ENCODE peak calls at places on chromosomes 11 and 22, in eight cellular contexts. R, C, F, K, N, D, G and O are unnamed samples.

GRCh38 chr11:47726878-47727514 is 11.8 kb upstream of the AGBL2 start:
- DNase-seq in R (no peak), C (no peak), F (no peak), K (no peak), N (peak; percentile 76), D (no peak), G (no peak), O (no peak)

GRCh38 chr22:30017824-30018223 is 62.4 kb upstream of the HORMAD2 start:
- DNase-seq in R (no peak), C (no peak), F (no peak), K (no peak), N (peak; percentile 52), D (no peak), G (no peak), O (no peak)

GRCh38 chr11:37450613-37451012 is 852.6 kb upstream of the RAG2 start:
- DNase-seq in R (no peak), C (no peak), F (no peak), K (peak; percentile 19), N (no peak), D (no peak), G (peak; percentile 8), O (peak; percentile 20)

GRCh38 chr11:112320668-112321067 is 60.0 kb upstream of the PLET1 start:
- DNase-seq in R (no peak), C (peak; percentile 71), F (no peak), K (no peak), N (peak; percentile 86), D (no peak), G (peak; percentile 88), O (peak; percentile 85)

GRCh38 chr11:70756341-70756740 is 358.0 kb downstream of the CTTN start:
- DNase-seq in R (no peak), C (no peak), F (no peak), K (no peak), N (no peak), D (no peak), G (no peak), O (no peak)

GRCh38 chr11:19734171-19734570 is 21.5 kb downstream of the NAV2 start:
- DNase-seq in R (no peak), C (no peak), F (no peak), K (no peak), N (no peak), D (no peak), G (no peak), O (peak; percentile 32)

GRCh38 chr11:362642-363442 is 6.5 kb upstream of the B4GALNT4 start:
- DNase-seq in R (peak; percentile 56), C (no peak), F (no peak), K (no peak), N (no peak), D (no peak), G (no peak), O (no peak)

GRCh38 chr22:21936151-21936778 is 16.4 kb downstream of the PPM1F start:
- DNase-seq in R (no peak), C (no peak), F (no peak), K (no peak), N (no peak), D (no peak), G (no peak), O (peak; percentile 33)

GRCh38 chr11:131982154-131982553 is 611.7 kb downstream of the NTM start:
- DNase-seq in R (no peak), C (no peak), F (no peak), K (no peak), N (no peak), D (no peak), G (no peak), O (no peak)

GRCh38 chr11:63951779-63952536 is 13.2 kb downstream of the NAA40 start:
- DNase-seq in R (no peak), C (no peak), F (no peak), K (peak; percentile 83), N (no peak), D (no peak), G (no peak), O (no peak)

GRCh38 chr11:19938051-19938856 is 222.0 kb downstream of the DBX1 start:
- DNase-seq in R (peak; percentile 65), C (peak; percentile 53), F (no peak), K (peak; percentile 14), N (no peak), D (no peak), G (peak; percentile 55), O (no peak)

GRCh38 chr11:5280582-5281102 is 10.9 kb upstream of the HBE1 start:
- DNase-seq in R (no peak), C (peak; percentile 45), F (no peak), K (no peak), N (no peak), D (no peak), G (peak; percentile 98), O (peak; percentile 100)

GRCh38 chr11:46346886-46347636 is at the start of gene DGKZ:
- DNase-seq in R (peak; percentile 96), C (peak; percentile 92), F (peak; percentile 99), K (peak; percentile 61), N (peak; percentile 96), D (peak; percentile 79), G (peak; percentile 70), O (peak; percentile 84)

GRCh38 chr22:28244760-28245159 is 325.7 kb upstream of the PITPNB start:
- DNase-seq in R (no peak), C (no peak), F (no peak), K (no peak), N (no peak), D (no peak), G (no peak), O (no peak)

GRCh38 chr11:61701298-61701993 is 21.3 kb downstream of the DAGLA start:
- DNase-seq in R (no peak), C (no peak), F (no peak), K (peak; percentile 51), N (no peak), D (peak; percentile 57), G (no peak), O (no peak)

GRCh38 chr22:42769574-42770447 is 49.1 kb upstream of the A4GALT start:
- DNase-seq in R (no peak), C (peak; percentile 90), F (peak; percentile 53), K (no peak), N (no peak), D (no peak), G (peak; percentile 90), O (peak; percentile 90)

GRCh38 chr22:45502215-45503070 is at the start of gene FBLN1:
- DNase-seq in R (no peak), C (no peak), F (no peak), K (no peak), N (no peak), D (peak; percentile 24), G (peak; percentile 35), O (peak; percentile 62)

GRCh38 chr22:46674367-46674781 is 54.2 kb downstream of the GRAMD4 start:
- DNase-seq in R (peak; percentile 96), C (peak; percentile 60), F (peak; percentile 64), K (peak; percentile 92), N (peak; percentile 95), D (no peak), G (no peak), O (peak; percentile 51)

GRCh38 chr11:116871248-116871647 is 33.8 kb upstream of the APOA1 start:
- DNase-seq in R (no peak), C (no peak), F (no peak), K (no peak), N (no peak), D (no peak), G (peak; percentile 95), O (peak; percentile 95)

GRCh38 chr11:17554487-17554886 is 7.4 kb downstream of the OTOG start:
- DNase-seq in R (peak; percentile 49), C (no peak), F (no peak), K (no peak), N (no peak), D (no peak), G (no peak), O (no peak)